ENCODE peak calls at places on chromosomes 3 and 15, in ten cellular contexts. V is heart right ventricle; Y is upper lobe of right lung; W is PC-9; F is Peyer's patch; R is tibial nerve; B is right atrium auricular region; H is CD8-positive, alpha-beta T cell; M is body of pancreas; K is spleen. S is an unnamed sample. For H3K27me3 and H3K4me1, the result is how much of the 10 kb centered on the place peaks cover.

GRCh38 chr3:39166134-39166710 is 12.8 kb upstream of the CSRNP1 start:
- DNase-seq in V (peak), Y (no peak), W (peak), F (peak), R (no peak), B (no peak), H (no peak), M (no peak), K (no peak), S (no peak)

GRCh38 chr15:77071338-77072223 is 672 bp upstream of the TSPAN3 start:
- DNase-seq in V (no peak), Y (no peak), W (no peak), F (no peak), R (no peak), B (no peak), H (no peak), M (no peak), K (no peak), S (no peak)

GRCh38 chr3:115922681-115923347 is 299.5 kb downstream of the GAP43 start:
- DNase-seq in V (no peak), Y (no peak), W (no peak), F (no peak), R (no peak), B (no peak), H (no peak), M (no peak), K (no peak), S (no peak)

GRCh38 chr3:16338999-16339398 is 74.0 kb downstream of the OXNAD1 start:
- DNase-seq in V (no peak), Y (no peak), W (peak), F (no peak), R (no peak), B (peak), H (no peak), M (peak), K (no peak), S (no peak)

GRCh38 chr3:40398346-40398745 is 11.4 kb downstream of the ENTPD3 start:
- DNase-seq in V (no peak), Y (no peak), W (peak), F (no peak), R (no peak), B (no peak), H (no peak), M (peak), K (no peak), S (no peak)

GRCh38 chr15:98898122-98898521 is 109.5 kb downstream of the PGPEP1L start:
- DNase-seq in V (no peak), Y (no peak), W (no peak), F (no peak), R (no peak), B (no peak), H (no peak), M (no peak), K (no peak), S (no peak)

GRCh38 chr3:170154569-170155143 is 26.9 kb downstream of the PHC3 start:
- DNase-seq in V (no peak), Y (no peak), W (no peak), F (no peak), R (no peak), B (no peak), H (no peak), M (no peak), K (no peak), S (no peak)

GRCh38 chr3:84965141-84965540 is 6.4 kb downstream of the CADM2 start:
- DNase-seq in V (no peak), Y (no peak), W (no peak), F (no peak), R (no peak), B (no peak), H (no peak), M (no peak), K (no peak), S (no peak)

GRCh38 chr15:78083687-78084358 is 6.3 kb upstream of the TBC1D2B start:
- DNase-seq in V (no peak), Y (no peak), W (no peak), F (peak), R (no peak), B (no peak), H (no peak), M (no peak), K (no peak), S (no peak)

DNA sequence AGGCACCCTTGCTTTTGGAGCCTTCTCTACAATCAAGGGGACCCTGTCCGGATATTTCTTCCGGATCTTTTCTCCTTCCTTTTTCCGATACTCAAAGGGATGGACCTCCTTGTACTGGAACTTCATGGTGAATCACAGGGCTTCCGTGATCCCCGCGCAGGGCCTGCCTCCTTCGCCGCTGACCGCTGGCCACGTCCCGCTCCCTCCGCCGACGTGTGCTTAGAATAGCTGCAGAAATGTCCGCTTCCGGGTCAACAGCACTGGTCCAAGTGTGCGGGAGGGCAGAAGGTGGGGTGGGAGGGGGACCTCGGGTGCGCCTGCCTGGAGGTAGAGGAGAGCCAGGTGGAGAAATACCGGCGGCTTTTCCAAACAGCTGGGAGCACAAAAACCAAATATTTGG is 3.0 kb upstream of the ZNF774 start:
- DNase-seq in V (no peak), Y (no peak), W (no peak), F (no peak), R (no peak), B (no peak), H (no peak), M (no peak), K (no peak), S (no peak)
- H3K27me3 ChIP-seq in V (under half), Y (under half), W (under half), F (under half), R (under half), B (under half), H (under half), M (under half), K (under half), S (under half)

GRCh38 chr3:122407946-122408345 is 7.9 kb downstream of the WDR5B start:
- DNase-seq in V (no peak), Y (no peak), W (peak), F (no peak), R (no peak), B (no peak), H (no peak), M (no peak), K (no peak), S (no peak)

GRCh38 chr3:122414391-122414790 is 1.5 kb downstream of the WDR5B start:
- DNase-seq in V (no peak), Y (no peak), W (no peak), F (no peak), R (no peak), B (no peak), H (no peak), M (no peak), K (no peak), S (no peak)

GRCh38 chr3:122410111-122410510 is 5.8 kb downstream of the WDR5B start:
- DNase-seq in V (no peak), Y (no peak), W (no peak), F (no peak), R (no peak), B (no peak), H (no peak), M (no peak), K (no peak), S (no peak)

GRCh38 chr3:122409392-122409791 is 6.5 kb downstream of the WDR5B start:
- DNase-seq in V (no peak), Y (no peak), W (no peak), F (no peak), R (no peak), B (no peak), H (no peak), M (no peak), K (no peak), S (no peak)

DNA sequence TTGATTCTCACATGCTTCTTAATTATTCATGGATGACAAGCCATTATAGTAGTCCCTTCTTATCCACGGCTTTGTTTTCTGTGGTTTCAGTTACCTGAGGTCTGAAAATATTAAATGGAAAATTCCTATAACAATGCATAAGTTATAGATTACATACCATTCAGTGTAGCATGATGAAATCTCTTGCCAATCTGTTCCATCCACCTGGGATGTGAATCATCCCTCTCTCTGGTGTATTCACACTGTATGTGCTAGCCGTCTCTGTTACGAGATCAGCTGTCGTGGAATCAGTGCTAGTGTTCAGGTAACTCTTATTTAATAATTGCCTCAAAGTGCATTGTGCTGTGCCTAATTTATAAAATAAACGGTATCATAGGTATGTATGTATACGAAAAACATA is 5.2 kb downstream of the WDR5B start:
- DNase-seq in V (no peak), Y (no peak), W (no peak), F (no peak), R (no peak), B (no peak), H (no peak), M (no peak), K (no peak), S (no peak)
- H3K4me1 ChIP-seq in V (under half), Y (under half), W (under half), F (under half), R (under half), B (under half), H (under half), M (under half), K (under half), S (under half)

DNA sequence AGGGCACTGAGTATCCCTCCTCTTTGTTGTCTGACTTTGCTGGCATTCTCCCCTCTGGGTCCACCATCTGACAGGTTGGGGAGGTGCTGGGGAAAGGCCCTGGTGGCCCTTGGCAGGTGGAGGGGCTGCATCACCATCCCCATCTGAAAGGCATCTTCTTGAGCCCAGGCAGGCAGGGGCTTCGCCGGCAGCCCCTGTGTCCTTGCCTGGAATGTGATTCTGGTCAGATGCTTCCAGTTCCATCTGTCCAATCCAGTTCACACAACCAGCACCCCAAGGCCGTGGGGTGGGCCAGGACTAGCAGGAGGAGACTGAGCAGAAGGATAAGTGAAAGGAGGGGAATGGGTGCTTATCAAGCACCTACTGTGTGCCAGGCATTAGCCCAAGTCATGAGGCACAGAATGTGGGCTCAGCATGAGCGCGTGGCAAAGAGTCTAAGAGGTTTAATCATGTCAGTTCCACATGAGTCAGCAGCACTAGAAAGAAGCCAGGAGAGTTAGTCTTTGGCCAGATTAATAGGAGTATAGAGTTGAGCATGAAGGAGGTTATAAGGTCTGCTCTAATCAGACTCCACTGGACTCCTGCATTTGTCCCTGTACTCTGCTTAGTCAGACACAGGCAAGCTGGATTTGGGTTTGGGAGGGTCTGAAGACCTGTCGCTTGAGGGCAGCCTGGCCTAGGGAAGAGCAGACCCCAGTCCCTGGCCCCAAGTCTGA is 10.5 kb upstream of the TXNRD3 start:
- DNase-seq in V (no peak), Y (no peak), W (no peak), F (no peak), R (no peak), B (no peak), H (no peak), M (no peak), K (no peak), S (no peak)
- H3K27me3 ChIP-seq in V (under half), Y (under half), W (under half), F (under half), R (under half), B (under half), H (under half), M (under half), K (under half), S (under half)

DNA sequence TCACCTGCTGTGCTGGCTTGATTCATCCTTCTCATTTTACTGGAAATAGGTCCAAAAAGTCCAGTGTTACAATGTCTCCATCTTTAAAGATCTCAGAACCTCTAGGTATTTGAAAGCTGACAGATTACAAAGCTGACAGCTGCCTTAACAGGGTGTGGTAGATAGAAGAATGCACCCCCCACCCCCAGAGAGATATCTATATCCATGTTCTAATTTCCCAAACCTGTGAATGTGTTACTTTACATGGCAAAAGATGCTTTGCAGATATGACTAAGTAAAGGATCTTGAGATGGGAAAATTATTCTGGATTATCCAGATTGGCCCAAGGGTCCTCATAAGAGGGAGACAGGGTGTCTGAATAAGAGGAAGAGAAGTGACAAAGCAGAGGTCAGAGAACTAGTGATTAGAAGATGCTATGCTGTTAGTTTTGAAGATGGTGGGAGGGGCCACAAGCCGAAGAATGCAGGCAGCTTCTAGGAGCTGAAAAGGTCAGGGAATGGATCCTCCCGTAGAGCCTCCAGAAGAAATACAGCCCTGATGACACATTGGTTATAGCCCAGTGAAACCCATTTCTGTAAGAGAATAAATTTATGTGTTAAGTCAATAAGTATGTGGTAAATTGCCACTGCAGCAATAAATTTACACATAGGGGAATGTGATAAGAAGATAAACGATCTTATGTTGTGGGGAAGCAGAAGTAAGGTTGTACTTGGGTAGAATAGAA is 21.5 kb upstream of the FSTL1 start:
- DNase-seq in V (no peak), Y (no peak), W (no peak), F (no peak), R (no peak), B (no peak), H (no peak), M (no peak), K (no peak), S (no peak)
- H3K4me1 ChIP-seq in V (under half), Y (under half), W (half or more), F (under half), R (under half), B (under half), H (under half), M (under half), K (under half), S (under half)

DNA sequence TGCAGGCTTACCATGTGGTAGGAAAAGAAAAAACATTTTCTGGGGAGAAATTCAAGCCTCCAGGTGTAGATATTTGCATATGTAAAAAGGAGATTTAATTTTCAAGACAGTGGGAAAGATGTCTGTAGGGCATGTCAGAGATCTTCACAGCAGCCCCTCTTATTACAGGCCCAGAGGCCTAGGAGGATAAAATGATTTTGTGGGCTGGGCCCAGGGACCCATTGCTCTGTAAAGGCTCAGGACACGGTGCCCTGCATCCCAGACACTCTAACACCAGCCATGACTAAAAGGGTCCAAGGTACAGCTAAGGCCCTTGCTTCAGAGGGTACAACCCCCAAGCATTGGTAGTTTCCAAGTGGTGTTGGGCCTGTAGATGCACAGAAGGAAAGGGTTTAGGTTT is 680.1 kb downstream of the IGSF11 start:
- DNase-seq in V (no peak), Y (no peak), W (no peak), F (no peak), R (no peak), B (no peak), H (no peak), M (no peak), K (no peak), S (no peak)
- H3K27me3 ChIP-seq in V (under half), Y (under half), W (under half), F (under half), R (under half), B (under half), H (under half), M (under half), K (under half), S (under half)

GRCh38 chr3:62015111-62015510 is 358.2 kb downstream of the FEZF2 start:
- DNase-seq in V (no peak), Y (no peak), W (no peak), F (no peak), R (no peak), B (no peak), H (no peak), M (no peak), K (no peak), S (no peak)
- H3K4me1 ChIP-seq in V (under half), Y (under half), W (under half), F (under half), R (under half), B (under half), H (under half), M (under half), K (under half), S (under half)

DNA sequence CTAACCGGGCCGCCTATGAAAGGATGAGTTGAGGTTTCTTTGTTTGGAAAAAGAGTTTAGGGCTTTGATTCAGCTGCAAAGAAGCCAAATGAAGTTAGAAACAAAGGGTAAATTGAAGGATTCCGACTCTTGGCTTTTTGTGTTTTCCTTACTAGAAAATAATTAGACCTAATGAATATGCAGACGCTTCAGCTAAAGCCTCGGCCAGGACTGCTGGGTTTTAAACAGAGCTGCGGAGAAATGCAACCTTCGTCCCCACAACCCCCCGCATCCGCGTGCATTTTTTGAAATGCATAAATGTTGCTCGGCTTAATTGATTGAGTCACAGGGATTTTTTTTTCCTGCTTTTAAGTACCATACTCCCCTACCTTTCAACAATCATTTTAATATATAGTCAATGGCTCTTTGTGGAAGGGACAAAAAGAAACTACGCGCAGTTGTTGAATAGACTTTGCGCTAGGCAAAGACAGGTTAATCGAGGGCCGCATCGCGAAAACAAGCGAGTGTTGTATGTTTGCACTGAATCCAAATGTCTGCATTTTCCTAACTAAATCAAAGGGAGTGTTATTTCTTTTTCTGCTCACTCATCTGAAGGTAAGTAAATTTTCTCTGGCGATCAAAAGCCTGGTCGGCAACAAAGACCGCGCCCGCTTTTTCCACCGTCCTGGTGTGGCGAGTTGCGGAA is 1.3 kb upstream of the ZIC4 start:
- DNase-seq in V (no peak), Y (no peak), W (no peak), F (no peak), R (no peak), B (no peak), H (no peak), M (no peak), K (no peak), S (no peak)
- H3K27me3 ChIP-seq in V (half or more), Y (half or more), W (under half), F (half or more), R (half or more), B (half or more), H (under half), M (half or more), K (half or more), S (half or more)

GRCh38 chr3:11197471-11197870 is 43.2 kb downstream of the HRH1 start:
- DNase-seq in V (no peak), Y (no peak), W (no peak), F (no peak), R (no peak), B (no peak), H (no peak), M (no peak), K (no peak), S (no peak)
- H3K4me1 ChIP-seq in V (under half), Y (under half), W (under half), F (under half), R (under half), B (under half), H (under half), M (under half), K (under half), S (half or more)

GRCh38 chr3:127538569-127538968 is 52.0 kb downstream of the TPRA1 start:
- DNase-seq in V (no peak), Y (no peak), W (no peak), F (peak), R (no peak), B (no peak), H (no peak), M (no peak), K (no peak), S (no peak)
- H3K27me3 ChIP-seq in V (under half), Y (under half), W (half or more), F (under half), R (under half), B (under half), H (under half), M (under half), K (under half), S (under half)

S was measured in left lung.